ENCODE peak calls at places on chromosomes 2 and 18, in five cellular contexts. Y, H, I, P and W are unnamed samples.

GRCh38 chr2:20052872-20053281 is 1.4 kb upstream of the LAPTM4A start:
- DNase-seq in I (no peak), H (peak; percentile 88), P (peak; percentile 78), Y (peak; percentile 89), W (peak; percentile 11)

GRCh38 chr2:136025057-136025973 is 39.9 kb upstream of the DARS1 start:
- DNase-seq in H (peak; percentile 80), I (peak; percentile 99), P (peak; percentile 67), Y (peak; percentile 59), W (no peak)

GRCh38 chr2:154439156-154439555 is 259.3 kb upstream of the KCNJ3 start:
- DNase-seq in I (no peak), H (no peak), P (no peak), Y (peak; percentile 1), W (no peak)

GRCh38 chr18:7417742-7418141 is 149.4 kb upstream of the PTPRM start:
- DNase-seq in Y (peak; percentile 91), H (peak; percentile 33), I (no peak), P (peak; percentile 66), W (no peak)

GRCh38 chr18:63762518-63762917 is 12.7 kb upstream of the SERPINB7 start:
- DNase-seq in H (peak; percentile 14), Y (peak; percentile 83), I (no peak), P (no peak), W (no peak)

GRCh38 chr18:3451989-3452749 is 2.2 kb downstream of the TGIF1 start:
- DNase-seq in H (peak; percentile 78), P (peak; percentile 68), I (peak; percentile 71), Y (no peak), W (no peak)

GRCh38 chr18:8858888-8859511 is 153.6 kb downstream of the MTCL1 start:
- DNase-seq in I (no peak), H (peak; percentile 97), P (peak; percentile 94), Y (peak; percentile 99), W (no peak)

GRCh38 chr2:54470241-54470938 is 14.3 kb downstream of the SPTBN1 start:
- DNase-seq in H (peak; percentile 88), Y (peak; percentile 50), I (no peak), P (peak; percentile 76), W (no peak)

GRCh38 chr2:174485763-174486613 is 841 bp downstream of the GPR155 start:
- DNase-seq in I (peak; percentile 42), Y (no peak), P (peak; percentile 64), H (peak; percentile 38), W (no peak)

GRCh38 chr2:28687640-28688039 is 64.0 kb upstream of the PPP1CB start:
- DNase-seq in I (no peak), Y (no peak), P (no peak), H (no peak), W (no peak)

GRCh38 chr2:142056784-142057183 is 74.0 kb downstream of the LRP1B start:
- DNase-seq in Y (no peak), I (no peak), H (no peak), P (no peak), W (no peak)

GRCh38 chr2:81324046-81324445 is 1019.5 kb upstream of the LRRTM1 start:
- DNase-seq in H (peak; percentile 10), I (peak; percentile 62), Y (peak; percentile 8), P (peak; percentile 3), W (peak; percentile 39)

GRCh38 chr18:74064510-74064909 is 83.1 kb downstream of the FBXO15 start:
- DNase-seq in H (no peak), P (peak; percentile 10), I (no peak), Y (no peak), W (no peak)

GRCh38 chr18:65091737-65092329 is 659.0 kb upstream of the CDH7 start:
- DNase-seq in I (peak; percentile 74), Y (peak; percentile 45), H (no peak), P (peak; percentile 46), W (peak; percentile 7)

GRCh38 chr18:10290244-10291240 is 163.9 kb upstream of the APCDD1 start:
- DNase-seq in Y (no peak), H (peak; percentile 43), P (peak; percentile 66), I (no peak), W (no peak)

GRCh38 chr18:45755936-45756335 is 32.0 kb downstream of the SLC14A1 start:
- DNase-seq in P (peak; percentile 24), H (peak; percentile 75), Y (no peak), I (no peak), W (peak; percentile 70)

GRCh38 chr2:176455865-176456291 is 186.6 kb downstream of the MTX2 start:
- DNase-seq in I (peak; percentile 87), Y (no peak), H (peak; percentile 85), P (peak; percentile 80), W (no peak)

GRCh38 chr2:178676046-178676445 is 131.2 kb downstream of the TTN start:
- DNase-seq in Y (no peak), I (no peak), H (no peak), P (no peak), W (no peak)

GRCh38 chr2:222353998-222354397 is 55.2 kb upstream of the PAX3 start:
- DNase-seq in H (no peak), P (no peak), Y (no peak), I (no peak), W (no peak)

GRCh38 chr18:2356906-2357305 is 214.4 kb downstream of the METTL4 start:
- DNase-seq in I (no peak), Y (no peak), H (no peak), P (no peak), W (no peak)
- H3K4me3 ChIP-seq in I (no peak overlapping the region), Y (no peak overlapping the region), H (no peak overlapping the region), P (no peak overlapping the region), W (no peak overlapping the region)

GRCh38 chr2:27381577-27382181 is 1.1 kb upstream of the ZNF513 start:
- DNase-seq in I (peak; percentile 4), Y (no peak), P (no peak), H (no peak), W (no peak)
- H3K4me3 ChIP-seq in I (no peak overlapping the region), Y (no peak overlapping the region), P (no peak overlapping the region), H (no peak overlapping the region), W (peak overlapping the region; percentile 67)

GRCh38 chr2:38074047-38074774 is 1.7 kb downstream of the CYP1B1 start:
- DNase-seq in P (peak; percentile 57), Y (no peak), I (peak; percentile 55), H (peak; percentile 42), W (no peak)
- H3K4me3 ChIP-seq in P (peak overlapping the region; percentile 82), Y (peak overlapping the region; percentile 60), I (peak overlapping the region; percentile 58), H (peak overlapping the region; percentile 7), W (no peak overlapping the region)

GRCh38 chr2:190574169-190574568 is 39.6 kb upstream of the NEMP2 start:
- DNase-seq in I (no peak), H (peak; percentile 50), Y (peak; percentile 62), P (no peak), W (no peak)
- H3K4me3 ChIP-seq in I (no peak overlapping the region), H (no peak overlapping the region), Y (no peak overlapping the region), P (no peak overlapping the region), W (no peak overlapping the region)

GRCh38 chr2:15618449-15618855 is 26.8 kb downstream of the DDX1 start:
- DNase-seq in H (no peak), I (no peak), P (no peak), Y (no peak), W (no peak)
- H3K4me3 ChIP-seq in H (no peak overlapping the region), I (no peak overlapping the region), P (no peak overlapping the region), Y (no peak overlapping the region), W (no peak overlapping the region)

GRCh38 chr18:22348521-22349316 is 69.0 kb downstream of the CTAGE1 start:
- DNase-seq in P (peak; percentile 53), I (peak; percentile 68), Y (peak; percentile 68), H (peak; percentile 94), W (no peak)
- H3K4me3 ChIP-seq in P (peak overlapping the region; percentile 47), I (peak overlapping the region; percentile 35), Y (peak overlapping the region; percentile 49), H (peak overlapping the region; percentile 47), W (no peak overlapping the region)

DNA sequence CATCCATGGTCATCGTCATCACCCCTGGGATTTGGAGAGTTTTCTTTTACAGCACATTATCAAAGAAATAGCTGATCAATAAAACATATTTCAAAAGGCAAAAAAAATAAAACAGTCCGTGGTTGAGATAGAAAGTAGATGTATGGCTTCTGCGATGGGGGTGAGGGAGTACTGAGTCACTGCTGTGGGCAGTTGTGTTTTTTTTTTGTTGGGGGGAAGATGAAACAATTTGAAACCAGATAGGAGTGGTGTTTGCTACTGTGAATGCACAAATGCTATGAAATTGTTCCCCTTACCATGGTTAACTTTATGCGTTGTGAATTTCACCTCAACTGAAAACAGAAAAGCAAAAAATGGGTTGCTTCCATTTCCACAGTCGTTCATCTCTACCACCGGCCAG is 11.9 kb upstream of the SALL3 start:
- DNase-seq in P (no peak), Y (no peak), H (no peak), I (no peak), W (no peak)
- H3K4me3 ChIP-seq in P (no peak overlapping the region), Y (no peak overlapping the region), H (no peak overlapping the region), I (no peak overlapping the region), W (no peak overlapping the region)

DNA sequence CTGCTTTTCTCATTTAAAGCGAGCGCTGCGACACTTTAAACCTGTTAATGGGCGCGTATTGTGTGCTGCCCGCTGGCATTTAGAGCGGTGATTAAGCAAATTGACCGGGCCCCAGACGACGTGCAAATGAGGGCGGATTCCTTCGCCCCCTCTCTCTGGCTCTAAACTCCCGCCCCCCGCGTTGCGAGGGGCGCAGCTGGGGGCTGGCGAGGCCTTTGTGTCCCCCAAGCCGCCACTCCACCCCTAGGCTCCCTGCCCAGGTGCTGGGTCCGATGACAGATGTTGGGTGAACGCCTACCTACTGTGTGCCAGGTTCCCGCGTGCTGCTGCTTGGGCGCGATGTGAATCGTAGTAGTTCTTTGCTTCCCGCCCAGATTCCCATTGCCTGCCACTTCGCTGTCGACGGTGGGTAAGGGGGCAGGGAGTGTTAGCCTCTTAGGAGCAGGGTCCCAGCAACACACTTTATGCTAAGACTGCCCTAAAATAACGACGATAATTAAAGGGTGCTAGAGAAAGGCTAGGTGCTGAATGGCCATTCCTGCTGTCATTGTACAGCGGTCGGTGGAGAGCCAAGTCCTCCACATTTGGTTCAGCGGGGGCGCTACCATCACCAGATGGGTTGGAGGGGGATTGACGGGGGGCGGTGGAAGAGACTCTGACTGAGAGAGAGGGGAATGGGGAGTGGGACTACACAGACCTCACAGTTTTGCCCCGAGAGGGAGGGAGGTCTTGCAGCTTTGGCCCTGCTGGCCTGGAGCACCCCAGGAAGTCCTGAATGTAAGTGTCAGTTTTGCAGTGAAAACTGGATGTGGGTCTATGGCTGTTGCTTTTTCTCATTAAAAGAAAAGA is 2.1 kb downstream of the TCF7L1 start:
- DNase-seq in P (no peak), Y (no peak), H (no peak), I (peak; percentile 90), W (no peak)
- H3K4me3 ChIP-seq in P (peak overlapping the region; percentile 84), Y (peak overlapping the region; percentile 84), H (peak overlapping the region; percentile 57), I (peak overlapping the region; percentile 76), W (no peak overlapping the region)